ENCODE peak calls at places on chromosomes 13 and 19, in seven cellular contexts. J is kidney epithelial cell; G is stimulated activated CD4-positive, alpha-beta T cell treated with anti-CD3 and anti-CD28 coated beads, Interleukin-4, amount 100 ng/mL, for 4 hours; B is NCI-H774; Y is smooth muscle cell of the brain vasculature; S is amniotic epithelial cell; N is tibial nerve. T is an unnamed sample.

GRCh38 chr19:42076375-42076944 is 494 bp downstream of the ZNF574 start:
- DNase-seq in B (no peak), J (no peak), N (peak), Y (no peak), G (peak), S (no peak), T (no peak)

GRCh38 chr19:47518139-47518538 is 3.3 kb upstream of the NAPA start:
- DNase-seq in S (peak), N (no peak), Y (no peak), G (peak), J (no peak), B (no peak), T (no peak)

GRCh38 chr13:24279706-24280105 is 29.7 kb upstream of the C1QTNF9 start:
- DNase-seq in S (peak), B (no peak), J (no peak), N (no peak), G (no peak), Y (no peak), T (no peak)

GRCh38 chr19:21569497-21569870 is 64.1 kb downstream of the ZNF429 start:
- DNase-seq in B (peak), J (no peak), S (peak), G (peak), N (no peak), Y (peak), T (no peak)

GRCh38 chr13:42968906-42969305 is 23.1 kb downstream of the EPSTI1 start:
- DNase-seq in N (no peak), Y (no peak), B (no peak), G (no peak), S (no peak), J (no peak), T (no peak)

GRCh38 chr19:5850743-5851293 is 431 bp downstream of the FUT3 start:
- DNase-seq in S (peak), N (no peak), Y (no peak), G (no peak), J (no peak), B (no peak), T (peak)

GRCh38 chr19:12913871-12914690 is 5.0 kb downstream of the SYCE2 start:
- DNase-seq in G (no peak), S (no peak), B (no peak), N (no peak), Y (no peak), J (no peak), T (no peak)

GRCh38 chr19:38264486-38265212 is at the start of gene SPINT2:
- DNase-seq in S (no peak), N (no peak), G (peak), J (no peak), B (no peak), Y (no peak), T (no peak)

GRCh38 chr13:73720216-73720840 is 413.9 kb downstream of the KLF12 start:
- DNase-seq in Y (no peak), J (no peak), B (no peak), N (no peak), G (no peak), S (peak), T (no peak)

GRCh38 chr19:40136818-40137217 is 46.1 kb upstream of the ZNF780A start:
- DNase-seq in B (no peak), Y (no peak), J (no peak), N (no peak), G (no peak), S (no peak), T (no peak)

GRCh38 chr19:48681127-48681470 is 8.3 kb upstream of the NTN5 start:
- DNase-seq in G (no peak), N (no peak), Y (no peak), S (peak), J (peak), B (no peak), T (no peak)

T was measured in SJSA1.